ENCODE peak calls at places on chromosomes 6 and 20, in five cellular contexts. I, D, C, M and Z are unnamed samples.

GRCh38 chr20:59413326-59413865 is 113.0 kb downstream of the EDN3 start:
- DNase-seq in M (no peak), I (no peak), C (no peak), D (no peak), Z (no peak)

GRCh38 chr20:46332373-46333135 is 24.3 kb upstream of the CDH22 start:
- DNase-seq in C (no peak), M (no peak), D (no peak), I (no peak), Z (no peak)

GRCh38 chr20:1435337-1435699 is 31.3 kb downstream of the NSFL1C start:
- DNase-seq in C (no peak), M (no peak), D (no peak), I (no peak), Z (no peak)

GRCh38 chr20:10578607-10579006 is 95.2 kb downstream of the JAG1 start:
- DNase-seq in I (no peak), M (peak; percentile 96), D (no peak), C (peak; percentile 73), Z (peak; percentile 56)

GRCh38 chr6:155247618-155248017 is 16.2 kb upstream of the CLDN20 start:
- DNase-seq in C (no peak), M (no peak), I (no peak), D (no peak), Z (no peak)

GRCh38 chr6:151384151-151384550 is 7.2 kb downstream of the ZBTB2 start:
- DNase-seq in D (no peak), C (no peak), M (no peak), I (no peak), Z (no peak)

GRCh38 chr20:11354841-11355240 is 562.9 kb upstream of the BTBD3 start:
- DNase-seq in I (no peak), D (no peak), M (no peak), C (no peak), Z (no peak)

GRCh38 chr6:36621371-36621855 is 27.3 kb downstream of the SRSF3 start:
- DNase-seq in D (no peak), M (no peak), C (no peak), I (no peak), Z (no peak)

GRCh38 chr6:31736026-31736767 is at the start of gene CLIC1:
- DNase-seq in C (peak; percentile 91), D (peak; percentile 90), I (peak; percentile 84), M (peak; percentile 83), Z (no peak)

GRCh38 chr6:31734703-31735500 is 1.4 kb downstream of the CLIC1 start:
- DNase-seq in M (peak; percentile 70), D (no peak), C (peak; percentile 81), I (peak; percentile 63), Z (no peak)

GRCh38 chr6:31732029-31732428 is 2.9 kb upstream of the DDAH2 start:
- DNase-seq in C (no peak), M (no peak), D (no peak), I (no peak), Z (no peak)

GRCh38 chr6:31734247-31734702 is 2.1 kb downstream of the CLIC1 start:
- DNase-seq in C (no peak), D (no peak), I (no peak), M (no peak), Z (no peak)

DNA sequence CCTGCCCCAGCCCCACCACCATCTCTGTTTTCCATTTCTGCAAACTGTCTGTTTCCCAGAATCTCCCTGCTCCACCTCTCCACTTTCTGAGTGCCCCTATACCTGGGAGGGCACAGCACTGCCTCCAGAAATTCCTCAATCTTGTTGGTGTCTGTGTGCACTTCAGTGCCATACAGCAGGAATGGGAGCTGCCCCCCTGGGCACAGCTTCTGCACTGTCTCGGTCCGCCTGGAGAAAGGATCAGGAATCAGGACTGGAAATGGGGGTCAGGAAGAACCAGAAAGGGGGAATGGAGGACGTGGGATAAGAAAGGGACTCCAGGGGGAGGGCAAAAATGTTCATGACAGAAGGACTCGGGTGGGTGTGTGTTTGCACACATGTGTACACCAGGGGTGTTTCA is 2.6 kb downstream of the CLIC1 start:
- DNase-seq in I (no peak), C (no peak), M (no peak), D (no peak), Z (no peak)
- H3K27ac ChIP-seq in I (no peak overlapping the region), C (peak overlapping the region; percentile 97), M (no peak overlapping the region), D (peak overlapping the region; percentile 74), Z (peak overlapping the region; percentile 68)

GRCh38 chr6:117266948-117267347 is 1.6 kb downstream of the VGLL2 start:
- DNase-seq in I (no peak), C (no peak), M (no peak), D (no peak), Z (no peak)

GRCh38 chr6:117264487-117265424 is 602 bp upstream of the VGLL2 start:
- DNase-seq in C (peak; percentile 36), I (no peak), D (no peak), M (no peak), Z (no peak)

GRCh38 chr6:117267766-117268534 is 2.6 kb downstream of the VGLL2 start:
- DNase-seq in C (no peak), M (no peak), I (no peak), D (peak; percentile 75), Z (no peak)

GRCh38 chr6:117265425-117266266 is at the start of gene VGLL2:
- DNase-seq in D (peak; percentile 94), C (peak; percentile 45), M (no peak), I (peak; percentile 19), Z (no peak)

DNA sequence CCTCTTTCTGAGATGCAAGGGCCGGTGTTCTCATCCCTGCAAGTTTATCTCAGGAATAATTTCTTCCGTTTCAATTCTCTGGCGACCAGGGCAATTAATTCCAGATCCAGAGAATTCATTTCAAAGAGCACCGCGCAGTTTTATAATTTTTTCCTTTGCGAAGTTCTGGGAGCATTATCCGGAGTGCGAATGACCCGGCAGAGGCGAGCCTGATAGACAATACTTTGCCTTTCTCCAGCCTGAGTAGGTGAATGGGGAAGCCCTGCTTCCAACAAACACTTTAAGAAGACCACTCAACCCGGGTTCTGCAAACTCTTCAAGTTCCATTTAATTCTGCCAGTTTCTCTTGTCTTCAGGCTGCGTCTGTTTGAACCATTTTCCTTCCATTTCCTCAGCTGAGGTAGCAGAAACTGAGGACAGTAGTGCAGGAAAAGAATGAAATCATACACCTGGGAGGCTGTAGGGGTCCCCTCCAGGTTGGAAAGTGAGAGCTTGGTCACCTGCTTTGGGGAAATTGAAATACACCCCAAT is 974 bp downstream of the VGLL2 start:
- DNase-seq in C (no peak), M (no peak), D (no peak), I (no peak), Z (no peak)
- H3K4me3 ChIP-seq in C (no peak overlapping the region), M (no peak overlapping the region), D (peak overlapping the region; percentile 90), I (no peak overlapping the region), Z (peak overlapping the region; percentile 54)

GRCh38 chr6:81749704-81750103 is 2.8 kb downstream of the TENT5A start:
- DNase-seq in D (no peak), C (peak; percentile 38), I (no peak), M (no peak), Z (no peak)

GRCh38 chr6:81751388-81752083 is 945 bp downstream of the TENT5A start:
- DNase-seq in I (peak; percentile 72), M (peak; percentile 41), C (peak; percentile 69), D (peak; percentile 83), Z (no peak)

GRCh38 chr6:81748946-81749345 is 3.5 kb downstream of the TENT5A start:
- DNase-seq in I (no peak), D (no peak), M (no peak), C (peak; percentile 39), Z (no peak)

GRCh38 chr6:81750660-81751387 is 1.7 kb downstream of the TENT5A start:
- DNase-seq in I (peak; percentile 17), M (peak; percentile 57), C (no peak), D (no peak), Z (no peak)

DNA sequence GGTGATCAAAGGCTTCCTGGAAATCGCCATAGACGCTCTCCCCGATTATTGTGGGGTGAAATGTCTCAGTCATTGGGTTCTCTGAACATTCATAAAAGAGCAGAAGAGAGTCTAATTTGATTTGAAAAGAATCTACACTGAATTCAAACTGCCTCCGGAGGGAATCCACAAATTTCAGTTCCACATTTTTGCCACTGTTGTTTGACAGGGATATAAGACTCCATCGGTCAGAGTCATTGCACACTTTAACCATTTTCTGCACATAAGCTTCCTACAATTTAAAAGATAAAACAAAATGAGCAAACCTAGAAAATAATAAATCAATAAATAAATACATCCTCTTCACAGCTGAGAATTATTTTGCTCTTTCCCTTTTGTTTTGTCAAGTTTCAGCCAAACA is 2.3 kb downstream of the TENT5A start:
- DNase-seq in C (no peak), D (no peak), M (no peak), I (no peak), Z (no peak)
- H3K27ac ChIP-seq in C (no peak overlapping the region), D (peak overlapping the region; percentile 88), M (peak overlapping the region; percentile 40), I (no peak overlapping the region), Z (no peak overlapping the region)

DNA sequence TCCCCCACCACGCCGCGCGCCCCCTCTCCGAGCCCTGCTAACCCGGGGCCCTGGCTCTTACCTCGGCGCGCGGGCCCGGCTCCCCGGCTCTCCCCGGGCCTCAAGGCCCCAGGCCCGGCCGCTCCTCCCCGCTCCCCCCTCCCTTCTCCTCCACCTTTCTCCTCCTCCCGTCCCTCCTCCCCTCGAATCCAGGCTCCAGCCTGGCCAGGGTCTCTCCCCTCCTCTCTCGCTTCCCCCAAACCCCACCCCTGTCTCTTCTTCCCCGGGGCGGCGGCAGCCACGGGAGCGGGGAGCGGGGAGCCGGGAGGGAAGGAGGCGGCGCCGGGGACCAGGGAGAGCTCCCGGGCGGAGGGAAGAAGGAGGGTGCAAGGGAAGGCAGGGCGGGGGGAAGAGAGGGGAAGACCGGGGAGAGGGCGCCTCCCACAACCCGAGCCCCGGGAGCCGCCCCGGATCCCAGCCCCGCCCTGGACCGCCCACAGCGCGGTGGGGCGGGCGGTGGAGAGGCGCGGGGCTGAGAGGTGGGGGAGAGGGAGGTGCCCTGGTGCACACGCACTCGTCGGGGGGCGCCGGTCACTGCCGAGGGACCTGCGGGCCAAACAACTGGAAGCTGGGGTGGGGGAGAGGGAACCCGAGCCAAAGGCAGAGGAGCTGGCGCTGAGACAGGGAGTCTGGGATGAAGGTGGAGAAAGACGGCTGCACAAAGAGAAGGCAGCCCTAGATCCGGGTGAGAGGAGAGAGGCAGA is at the start of gene GABBR1:
- DNase-seq in C (peak; percentile 94), I (peak; percentile 85), D (peak; percentile 88), M (peak; percentile 77), Z (no peak)
- H3K4me3 ChIP-seq in C (peak within 1 kb of the TSS; percentile 79), I (peak within 1 kb of the TSS; percentile 83), D (peak within 1 kb of the TSS; percentile 72), M (peak within 1 kb of the TSS; percentile 95), Z (peak within 1 kb of the TSS; percentile 63)

DNA sequence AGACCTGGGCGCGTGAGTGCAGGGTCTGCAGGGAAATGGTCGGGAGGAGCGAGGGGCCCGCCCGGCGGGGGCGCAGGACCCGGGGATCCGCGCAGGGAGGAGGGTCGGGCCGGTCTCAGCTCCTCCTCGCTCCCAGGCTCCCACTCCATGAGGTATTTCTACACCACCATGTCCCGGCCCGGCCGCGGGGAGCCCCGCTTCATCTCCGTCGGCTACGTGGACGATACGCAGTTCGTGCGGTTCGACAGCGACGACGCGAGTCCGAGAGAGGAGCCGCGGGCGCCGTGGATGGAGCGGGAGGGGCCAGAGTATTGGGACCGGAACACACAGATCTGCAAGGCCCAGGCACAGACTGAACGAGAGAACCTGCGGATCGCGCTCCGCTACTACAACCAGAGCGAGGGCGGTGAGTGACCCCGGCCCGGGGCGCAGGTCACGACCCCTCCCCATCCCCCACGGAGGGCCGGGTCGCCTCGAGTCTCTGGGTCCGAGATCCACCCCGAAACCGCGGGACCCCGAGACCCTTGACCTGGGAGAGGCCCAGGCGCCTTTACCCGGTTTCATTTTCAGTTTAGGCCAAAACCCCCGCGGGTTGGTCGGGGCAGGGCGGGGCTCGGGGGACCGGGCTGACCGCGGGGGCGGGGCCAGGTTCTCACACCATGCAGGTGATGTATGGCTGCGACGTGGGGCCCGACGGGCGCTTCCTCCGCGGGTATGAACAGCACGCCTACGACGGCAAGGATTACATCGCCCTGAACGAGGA is 54.3 kb upstream of the HLA-A start:
- DNase-seq in M (peak; percentile 25), I (peak; percentile 69), D (peak; percentile 80), C (peak; percentile 52), Z (peak; percentile 18)
- H3K27ac ChIP-seq in M (no peak overlapping the region), I (no peak overlapping the region), D (peak overlapping the region; percentile 71), C (no peak overlapping the region), Z (peak overlapping the region; percentile 86)